ENCODE peak calls at places on chromosome 14, in four cellular contexts. C is Karpas-422, I is ELF-1, X is NCI-H748 treated with DMSO at 0.1 percent for 48 hours. D is an unnamed sample.

GRCh38 chr14:32469388-32470160 is 140.5 kb downstream of the AKAP6 start:
- DNase-seq in I (no peak), C (peak; percentile 78), X (peak; percentile 48), D (peak; percentile 66)

GRCh38 chr14:32327255-32327961 is 1.7 kb upstream of the AKAP6 start:
- DNase-seq in X (no peak), I (no peak), C (no peak), D (no peak)

GRCh38 chr14:79513446-79513845 is 697.9 kb downstream of the DIO2 start:
- DNase-seq in C (no peak), X (no peak), I (no peak), D (no peak)

GRCh38 chr14:85188836-85189235 is 341.1 kb upstream of the FLRT2 start:
- DNase-seq in C (no peak), X (no peak), I (no peak), D (no peak)

GRCh38 chr14:73188501-73188903 is 48.8 kb upstream of the PAPLN start:
- DNase-seq in X (no peak), I (no peak), C (no peak), D (no peak)

GRCh38 chr14:69719501-69719951 is 47.4 kb upstream of the SRSF5 start:
- DNase-seq in X (no peak), C (no peak), I (no peak), D (no peak)

GRCh38 chr14:102943979-102944378 is 21.5 kb downstream of the AMN start:
- DNase-seq in C (no peak), I (no peak), X (no peak), D (no peak)

GRCh38 chr14:58599707-58600106 is 38.1 kb upstream of the DACT1 start:
- DNase-seq in I (no peak), C (no peak), X (no peak), D (no peak)

GRCh38 chr14:104894331-104895206 is 29.5 kb downstream of the CEP170B start:
- DNase-seq in I (no peak), C (no peak), X (no peak), D (no peak)

GRCh38 chr14:55721353-55721752 is 141.3 kb downstream of the KTN1 start:
- DNase-seq in X (no peak), C (no peak), I (no peak), D (no peak)

GRCh38 chr14:24852312-24853060 is 197.5 kb downstream of the STXBP6 start:
- DNase-seq in X (no peak), C (no peak), I (no peak), D (no peak)

GRCh38 chr14:52003324-52003723 is 14.0 kb downstream of the RTRAF start:
- DNase-seq in X (no peak), C (no peak), I (no peak), D (no peak)